ENCODE peak calls at places on chromosome 16, in nine cellular contexts. I is activated CD8-positive, alpha-beta T cell treated with anti-CD3 and anti-CD28 coated beads, Interleukin-2, amount 10 ng/mL, durations not matched to agents 7 days and 5 days; H is T-helper 1 cell; T is cerebellar cortex; A is WTC11; Q is RPMI8226; O is HEK293T; U is NCI-H1048; Z is left cardiac atrium. Y is an unnamed sample.

GRCh38 chr16:3472878-3473595 is 22.3 kb downstream of the C16orf90 start:
- DNase-seq in A (no peak), U (no peak), O (no peak), I (no peak), Z (no peak), Q (no peak), T (no peak), H (no peak), Y (no peak)

GRCh38 chr16:48172682-48173081 is 16.9 kb upstream of the ABCC12 start:
- DNase-seq in Q (no peak), H (no peak), T (no peak), O (no peak), U (no peak), A (no peak), I (no peak), Z (no peak), Y (no peak)

GRCh38 chr16:361341-361871 is 8.9 kb upstream of the AXIN1 start:
- DNase-seq in Z (no peak), Q (no peak), O (no peak), T (no peak), U (no peak), I (no peak), H (no peak), A (no peak), Y (no peak)

GRCh38 chr16:24255446-24256352 is at the start of gene CACNG3:
- DNase-seq in I (peak), U (peak), H (peak), O (peak), A (peak), Q (peak), T (no peak), Z (peak), Y (no peak)

GRCh38 chr16:68083239-68083781 is 1.9 kb upstream of the NFATC3 start:
- DNase-seq in Q (no peak), A (no peak), O (no peak), Z (no peak), U (no peak), I (no peak), H (no peak), T (no peak), Y (no peak)

GRCh38 chr16:76535-77272 is 1.3 kb upstream of the MPG start:
- DNase-seq in I (peak), Z (peak), U (no peak), H (no peak), Q (peak), O (no peak), A (no peak), T (peak), Y (no peak)

GRCh38 chr16:9151074-9151473 is 59.6 kb downstream of the HAPSTR1 start:
- DNase-seq in Z (no peak), O (no peak), A (no peak), H (no peak), T (no peak), I (no peak), Q (no peak), U (no peak), Y (no peak)

GRCh38 chr16:4214215-4214621 is 27.7 kb downstream of the SRL start:
- DNase-seq in O (no peak), Q (no peak), Z (no peak), U (no peak), A (no peak), T (no peak), I (no peak), H (no peak), Y (peak)

GRCh38 chr16:69626256-69626655 is 60.5 kb downstream of the NFAT5 start:
- DNase-seq in O (no peak), H (no peak), U (no peak), A (no peak), Z (no peak), T (no peak), Q (no peak), I (no peak), Y (no peak)

GRCh38 chr16:81956213-81956948 is 54.9 kb downstream of the SDR42E1 start:
- DNase-seq in I (no peak), Q (no peak), U (no peak), H (no peak), A (no peak), O (no peak), Z (no peak), T (no peak), Y (no peak)

GRCh38 chr16:13957197-13958078 is 37.5 kb downstream of the ERCC4 start:
- DNase-seq in T (no peak), I (no peak), O (peak), A (no peak), H (no peak), Q (peak), U (no peak), Z (peak), Y (peak)

GRCh38 chr16:46884513-46885293 is 541 bp downstream of the GPT2 start:
- DNase-seq in Z (no peak), T (peak), Q (peak), H (no peak), U (no peak), O (peak), I (peak), A (no peak), Y (no peak)

GRCh38 chr16:88393034-88393433 is 10.3 kb downstream of the ZNF469 start:
- DNase-seq in T (no peak), Q (peak), H (no peak), U (no peak), A (no peak), Z (no peak), I (no peak), O (no peak), Y (no peak)

GRCh38 chr16:2784536-2785100 is 2.7 kb downstream of the PRSS33 start:
- DNase-seq in T (no peak), O (no peak), H (no peak), A (no peak), I (no peak), U (no peak), Z (peak), Q (no peak), Y (no peak)

GRCh38 chr16:75254359-75254837 is 3.0 kb upstream of the BCAR1 start:
- DNase-seq in O (no peak), H (no peak), Z (peak), Q (no peak), I (no peak), T (peak), U (no peak), A (peak), Y (no peak)

GRCh38 chr16:14307059-14307531 is 236.0 kb downstream of the MRTFB start:
- DNase-seq in O (no peak), U (no peak), Z (no peak), Q (no peak), H (no peak), A (peak), I (no peak), T (peak), Y (no peak)

GRCh38 chr16:67147437-67148140 is 3.2 kb downstream of the B3GNT9 start:
- DNase-seq in U (no peak), I (no peak), H (no peak), O (no peak), Z (no peak), A (no peak), T (no peak), Q (no peak), Y (no peak)

GRCh38 chr16:16182918-16183317 is 40.4 kb downstream of the ABCC6 start:
- DNase-seq in U (no peak), Q (no peak), I (no peak), H (no peak), O (no peak), T (no peak), A (no peak), Z (no peak), Y (no peak)

GRCh38 chr16:56708418-56708817 is 21.5 kb upstream of the NUP93 start:
- DNase-seq in U (no peak), A (no peak), I (peak), Z (no peak), Q (no peak), O (no peak), T (no peak), H (no peak), Y (no peak)

GRCh38 chr16:78395035-78395434 is 295.6 kb downstream of the WWOX start:
- DNase-seq in Q (no peak), I (no peak), T (no peak), Z (no peak), O (no peak), H (no peak), A (no peak), U (no peak), Y (no peak)

GRCh38 chr16:88357306-88358032 is 25.3 kb upstream of the ZNF469 start:
- DNase-seq in O (no peak), I (no peak), A (no peak), T (no peak), U (no peak), Z (peak), H (no peak), Q (no peak), Y (no peak)

GRCh38 chr16:5944971-5945370 is 847.4 kb upstream of the EEF2KMT start:
- DNase-seq in Q (no peak), A (no peak), Z (no peak), O (no peak), T (no peak), H (no peak), U (no peak), I (no peak), Y (no peak)

GRCh38 chr16:929674-930073 is 41.1 kb downstream of the LMF1 start:
- DNase-seq in A (no peak), U (no peak), T (no peak), O (no peak), I (no peak), H (no peak), Z (no peak), Q (no peak), Y (no peak)

GRCh38 chr16:2019500-2019899 is at the start of gene NPW:
- DNase-seq in O (no peak), Z (no peak), H (no peak), A (peak), U (no peak), T (no peak), I (peak), Q (peak), Y (no peak)

GRCh38 chr16:1175566-1176279 is 22.8 kb downstream of the CACNA1H start:
- DNase-seq in A (no peak), O (no peak), T (no peak), Z (no peak), Q (peak), I (no peak), U (no peak), H (no peak), Y (peak)

GRCh38 chr16:81752876-81753227 is 26.2 kb upstream of the PLCG2 start:
- DNase-seq in I (no peak), A (no peak), H (no peak), O (no peak), Z (no peak), Q (no peak), T (no peak), U (no peak), Y (no peak)

GRCh38 chr16:743794-744500 is 3.1 kb upstream of the CIAO3 start:
- DNase-seq in Z (no peak), O (no peak), U (no peak), I (no peak), Q (no peak), A (peak), H (no peak), T (no peak), Y (no peak)

Y was measured in AG04450.